ENCODE peak calls at places on chromosomes 7 and 10, in nine cellular contexts. R, T, H, V, Q, C, L, P and O are unnamed samples.

GRCh38 chr7:94436700-94437099 is 42.0 kb downstream of the COL1A2 start:
- DNase-seq in R (no peak), T (no peak), H (no peak), V (no peak), Q (no peak), C (no peak), L (no peak), P (no peak), O (no peak)

GRCh38 chr7:27159278-27160146 is 3.0 kb upstream of the HOXA7 start:
- DNase-seq in R (no peak), T (no peak), H (no peak), V (peak; percentile 7), Q (no peak), C (peak; percentile 19), L (peak; percentile 7), P (no peak), O (no peak)

GRCh38 chr10:131961047-131961776 is 20.5 kb downstream of the BNIP3 start:
- DNase-seq in R (no peak), T (no peak), H (no peak), V (no peak), Q (no peak), C (no peak), L (no peak), P (no peak), O (no peak)

GRCh38 chr10:125840406-125840805 is 17.1 kb downstream of the BCCIP start:
- DNase-seq in R (no peak), T (no peak), H (no peak), V (no peak), Q (no peak), C (no peak), L (no peak), P (no peak), O (no peak)

GRCh38 chr7:141128506-141128905 is 54.6 kb downstream of the TMEM178B start:
- DNase-seq in R (no peak), T (no peak), H (no peak), V (no peak), Q (no peak), C (no peak), L (no peak), P (no peak), O (no peak)

GRCh38 chr7:100582650-100583049 is 3.3 kb downstream of the LRCH4 start:
- DNase-seq in R (no peak), T (no peak), H (no peak), V (no peak), Q (no peak), C (no peak), L (no peak), P (no peak), O (no peak)

GRCh38 chr7:11430112-11430511 is 401.9 kb downstream of the THSD7A start:
- DNase-seq in R (no peak), T (no peak), H (no peak), V (no peak), Q (no peak), C (no peak), L (no peak), P (no peak), O (no peak)

GRCh38 chr10:75197906-75198305 is 12.7 kb upstream of the VDAC2 start:
- DNase-seq in R (no peak), T (no peak), H (no peak), V (no peak), Q (no peak), C (no peak), L (no peak), P (no peak), O (no peak)

GRCh38 chr7:3243256-3243655 is 57.8 kb upstream of the SDK1 start:
- DNase-seq in R (no peak), T (no peak), H (peak; percentile 43), V (no peak), Q (no peak), C (no peak), L (no peak), P (no peak), O (no peak)

GRCh38 chr7:484365-485101 is 35.1 kb downstream of the PDGFA start:
- DNase-seq in R (no peak), T (no peak), H (no peak), V (no peak), Q (no peak), C (no peak), L (peak; percentile 11), P (no peak), O (no peak)

GRCh38 chr7:154775681-154776080 is 227.2 kb downstream of the PAXIP1 start:
- DNase-seq in R (no peak), T (no peak), H (no peak), V (no peak), Q (no peak), C (no peak), L (no peak), P (no peak), O (no peak)

GRCh38 chr10:116691544-116692126 is 50.7 kb downstream of the HSPA12A start:
- DNase-seq in R (no peak), T (no peak), H (no peak), V (no peak), Q (no peak), C (no peak), L (peak; percentile 45), P (no peak), O (no peak)

GRCh38 chr7:2471022-2471329 is 5.2 kb downstream of the GRIFIN start:
- DNase-seq in R (no peak), T (no peak), H (no peak), V (no peak), Q (no peak), C (no peak), L (no peak), P (peak; percentile 74), O (no peak)

DNA sequence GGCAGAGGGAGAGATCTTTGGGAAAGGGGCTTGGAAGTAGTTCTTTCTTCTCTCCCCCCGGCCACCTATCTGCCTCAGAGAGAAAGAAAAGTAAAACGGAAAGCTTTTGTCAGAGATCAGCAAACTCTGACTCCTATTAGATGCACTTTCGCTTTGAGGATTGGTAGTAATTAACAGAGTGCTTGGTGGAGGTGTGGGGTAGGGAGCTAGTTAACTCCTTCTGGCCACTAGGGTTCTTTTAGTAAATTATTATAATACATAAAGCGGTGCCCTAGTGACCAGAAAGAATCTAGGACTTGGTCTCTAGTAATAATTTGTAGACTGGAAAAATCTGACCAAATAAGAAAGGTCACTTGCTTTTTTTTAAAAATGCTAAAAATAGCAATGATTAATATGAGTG is 54.6 kb downstream of the CPVL start:
- DNase-seq in R (no peak), T (no peak), H (no peak), V (no peak), Q (no peak), C (no peak), L (no peak), P (no peak), O (peak; percentile 65)
- H3K4me3 ChIP-seq in R (peak overlapping the region; percentile 7), T (peak overlapping the region; percentile 40), H (peak overlapping the region; percentile 12), V (peak overlapping the region; percentile 41), Q (no peak overlapping the region), C (peak overlapping the region; percentile 35), L (peak overlapping the region; percentile 56), P (peak overlapping the region; percentile 49), O (peak overlapping the region; percentile 43)

GRCh38 chr10:100598166-100598565 is 62.4 kb downstream of the HIF1AN start:
- DNase-seq in R (no peak), T (no peak), H (no peak), V (no peak), Q (no peak), C (no peak), L (no peak), P (no peak), O (no peak)

DNA sequence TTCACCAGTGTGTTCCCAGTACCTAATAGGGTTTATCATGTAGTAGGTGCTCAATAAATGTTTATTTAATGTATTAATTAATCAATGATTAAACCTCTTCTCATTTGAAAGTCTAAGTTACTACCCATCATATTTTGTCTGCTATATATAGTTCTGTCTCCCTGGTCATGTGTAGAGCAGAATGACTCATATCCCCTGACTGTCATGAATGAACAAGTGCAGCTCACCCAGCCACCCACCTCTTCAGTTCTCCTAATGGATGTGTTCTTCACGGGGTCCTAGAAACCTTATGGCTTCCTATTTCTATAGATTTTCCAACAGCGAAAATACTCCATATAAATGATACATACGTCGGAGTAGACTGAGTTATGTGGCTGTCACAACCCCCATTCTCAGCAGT is 64.5 kb downstream of the HIF1AN start:
- DNase-seq in R (no peak), T (no peak), H (no peak), V (no peak), Q (no peak), C (no peak), L (no peak), P (no peak), O (no peak)
- H3K9me3 ChIP-seq in R (no peaks in the 10 kb centered on the region), T (peaks cover 6% of the 10 kb centered on the region), H (no peaks in the 10 kb centered on the region), V (no peaks in the 10 kb centered on the region), Q (no peaks in the 10 kb centered on the region), C (no peaks in the 10 kb centered on the region), L (peaks cover 6% of the 10 kb centered on the region), P (no peaks in the 10 kb centered on the region), O (no peaks in the 10 kb centered on the region)

DNA sequence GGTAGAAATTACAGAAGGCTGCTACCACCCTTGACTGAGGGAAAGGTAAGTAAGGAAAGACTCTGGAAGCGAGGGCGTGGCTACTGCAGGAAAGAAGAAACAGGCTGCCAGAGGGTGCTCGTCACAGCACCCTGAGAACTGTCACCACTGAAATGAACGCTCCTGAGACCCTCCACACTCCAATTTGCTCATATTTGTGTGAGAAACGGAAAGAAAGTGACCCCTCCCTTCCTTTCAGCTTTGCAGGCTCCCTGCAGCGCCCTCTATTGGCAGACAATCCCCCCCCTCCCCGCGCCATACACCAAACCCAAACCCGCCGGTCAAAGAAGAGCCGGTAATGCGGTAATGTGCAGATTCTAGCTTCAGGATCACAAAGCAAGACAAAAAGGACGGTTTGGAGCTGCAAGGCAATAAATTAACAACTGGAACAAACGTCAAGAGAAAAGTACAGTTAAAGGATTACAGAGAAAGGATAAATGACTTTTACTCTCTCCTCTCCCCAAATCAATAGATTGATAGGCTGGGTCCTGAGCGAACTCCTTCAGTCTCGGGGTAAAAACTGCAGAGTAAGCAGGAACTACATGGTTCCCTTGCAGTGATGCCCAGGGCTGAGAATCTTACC is 47.7 kb downstream of the STEAP1B start:
- DNase-seq in R (peak; percentile 81), T (peak; percentile 71), H (peak; percentile 17), V (no peak), Q (peak; percentile 57), C (peak; percentile 75), L (peak; percentile 62), P (no peak), O (no peak)
- TF ChIP-seq CTCF in R (peak; percentile 60), T (peak; percentile 54), H (peak; percentile 88), V (peak; percentile 52), Q (peak; percentile 75), C (peak; percentile 70), L (peak; percentile 85), P (peak; percentile 50), O (peak; percentile 47)

DNA sequence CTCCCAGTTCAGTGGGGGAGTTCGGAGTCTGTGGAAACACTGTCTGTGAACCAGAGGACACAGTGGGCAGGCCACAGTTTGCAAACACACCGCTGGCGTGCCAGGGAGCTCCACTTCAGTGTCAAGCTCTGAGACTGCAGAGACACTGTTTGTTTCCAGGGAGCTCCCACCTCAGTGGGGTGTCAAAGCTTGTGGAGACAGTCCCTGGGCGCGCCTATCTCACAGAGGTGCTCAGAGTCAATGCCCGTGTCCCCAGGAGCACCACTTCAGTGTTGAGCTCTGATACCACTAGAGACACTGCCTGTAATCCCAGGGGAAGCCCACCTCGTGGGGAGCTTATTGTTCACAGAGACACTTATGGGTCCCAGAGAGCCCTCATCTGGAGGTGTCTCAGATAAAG is 4.3 kb downstream of the MYO1G start:
- DNase-seq in R (no peak), T (no peak), H (no peak), V (no peak), Q (no peak), C (no peak), L (no peak), P (no peak), O (no peak)
- H3K4me3 ChIP-seq in R (no peak overlapping the region), T (no peak overlapping the region), H (no peak overlapping the region), V (no peak overlapping the region), Q (no peak overlapping the region), C (no peak overlapping the region), L (no peak overlapping the region), P (no peak overlapping the region), O (no peak overlapping the region)